ENCODE peak calls at places on chromosomes 11 and 22, in nine cellular contexts. L is GM23248; B is CD4-positive, alpha-beta memory T cell; Q is fibroblast of lung; U is CD8-positive, alpha-beta T cell; G is heart left ventricle; D is HCT116; K is upper lobe of left lung; S is hepatocyte. O is an unnamed sample.

GRCh38 chr22:43181321-43182076 is 5.4 kb downstream of the TTLL12 start:
- DNase-seq in L (no peak), B (no peak), Q (no peak), U (no peak), G (peak; percentile 42), D (no peak), K (peak; percentile 51), S (no peak), O (no peak)

GRCh38 chr11:116984589-116984988 is 113.6 kb downstream of the SIK3 start:
- DNase-seq in L (peak; percentile 95), B (no peak), Q (peak; percentile 98), U (no peak), G (no peak), D (no peak), K (no peak), S (peak; percentile 17), O (no peak)

GRCh38 chr11:62245271-62245753 is 3.3 kb downstream of the SCGB1D2 start:
- DNase-seq in L (peak; percentile 37), B (no peak), Q (peak; percentile 14), U (no peak), G (peak; percentile 55), D (no peak), K (no peak), S (peak; percentile 69), O (no peak)

GRCh38 chr22:35419756-35420155 is 19.8 kb downstream of the MCM5 start:
- DNase-seq in L (no peak), B (no peak), Q (no peak), U (no peak), G (no peak), D (no peak), K (no peak), S (no peak), O (no peak)

GRCh38 chr11:134207538-134208239 is 16.1 kb downstream of the NCAPD3 start:
- DNase-seq in L (peak; percentile 51), B (peak; percentile 58), Q (peak; percentile 21), U (peak; percentile 46), G (no peak), D (no peak), K (peak; percentile 36), S (peak; percentile 31), O (no peak)

GRCh38 chr11:47413908-47414684 is 5.7 kb downstream of the SLC39A13 start:
- DNase-seq in L (peak; percentile 82), B (no peak), Q (peak; percentile 84), U (no peak), G (peak; percentile 81), D (no peak), K (no peak), S (no peak), O (no peak)

GRCh38 chr22:47567126-47567730 is 804.8 kb downstream of the TBC1D22A start:
- DNase-seq in L (no peak), B (no peak), Q (no peak), U (no peak), G (no peak), D (no peak), K (no peak), S (no peak), O (no peak)

GRCh38 chr22:41216984-41217383 is 11.9 kb downstream of the L3MBTL2 start:
- DNase-seq in L (peak; percentile 32), B (no peak), Q (peak; percentile 37), U (no peak), G (no peak), D (no peak), K (peak; percentile 67), S (no peak), O (no peak)

GRCh38 chr11:7571640-7572000 is 57.8 kb downstream of the PPFIBP2 start:
- DNase-seq in L (peak; percentile 83), B (no peak), Q (peak; percentile 75), U (no peak), G (no peak), D (peak; percentile 51), K (peak; percentile 74), S (peak; percentile 89), O (peak; percentile 69)

GRCh38 chr11:125886997-125887372 is 483 bp upstream of the HYLS1 start:
- DNase-seq in L (peak; percentile 72), B (no peak), Q (no peak), U (peak; percentile 23), G (peak; percentile 73), D (no peak), K (peak; percentile 42), S (no peak), O (no peak)

GRCh38 chr22:23847991-23848864 is 9.4 kb upstream of the DERL3 start:
- DNase-seq in L (no peak), B (no peak), Q (no peak), U (no peak), G (peak; percentile 47), D (no peak), K (no peak), S (no peak), O (no peak)

GRCh38 chr11:86484164-86484794 is 109.6 kb downstream of the CCDC81 start:
- DNase-seq in L (peak; percentile 96), B (no peak), Q (peak; percentile 98), U (no peak), G (no peak), D (peak; percentile 31), K (no peak), S (peak; percentile 76), O (no peak)
- H3K4me1 ChIP-seq in L (peaks cover 15% of the 10 kb centered on the region), B (no peaks in the 10 kb centered on the region), Q (peaks cover 16% of the 10 kb centered on the region), U (peaks cover 7% of the 10 kb centered on the region), G (no peaks in the 10 kb centered on the region), D (peaks cover 15% of the 10 kb centered on the region), K (peaks cover 10% of the 10 kb centered on the region), S (peaks cover 11% of the 10 kb centered on the region), O (no peaks in the 10 kb centered on the region)

DNA sequence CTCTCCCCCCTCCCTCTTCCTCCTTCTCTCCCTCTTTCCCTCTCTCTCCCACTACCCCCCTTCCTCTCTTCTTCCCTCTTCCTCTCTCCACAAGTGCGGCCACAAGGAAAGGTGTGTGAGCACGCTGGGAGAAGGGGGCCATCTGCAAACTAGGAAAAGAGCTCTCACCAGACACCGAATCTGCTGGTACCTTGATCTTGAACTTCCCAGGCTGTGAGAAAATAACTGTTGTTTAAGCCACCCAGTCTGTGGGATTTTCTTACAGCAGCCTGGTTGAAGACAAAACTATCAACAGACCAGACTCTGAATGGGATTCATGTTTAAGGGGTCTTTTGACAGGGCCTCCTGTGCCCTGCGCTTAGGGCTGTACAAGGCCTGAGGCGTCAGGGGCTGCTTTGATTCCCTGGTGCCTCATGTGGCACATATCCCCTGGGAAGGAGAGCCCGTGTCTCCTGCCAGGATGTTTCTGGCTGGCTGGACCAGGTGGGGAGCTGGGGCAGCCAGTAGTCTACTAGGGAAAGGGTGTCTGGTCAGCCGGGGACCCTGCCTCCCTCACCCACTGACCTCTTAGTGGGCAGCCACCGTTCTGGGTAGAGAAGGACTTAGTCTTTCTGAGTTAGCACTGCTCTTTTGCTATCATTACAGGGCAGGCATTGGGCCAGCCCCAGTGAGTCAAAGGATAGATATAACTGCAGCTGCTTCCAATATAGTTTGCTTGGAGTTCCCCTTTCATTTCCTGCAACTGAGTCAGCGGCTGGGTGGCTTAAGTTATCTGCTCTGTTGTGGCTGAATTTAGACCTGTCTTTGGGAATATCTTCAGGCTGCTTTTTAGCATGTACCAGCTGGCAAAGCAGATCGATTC is 6.2 kb downstream of the PANX1 start:
- DNase-seq in L (peak; percentile 98), B (no peak), Q (peak; percentile 82), U (no peak), G (peak; percentile 82), D (no peak), K (peak; percentile 58), S (peak; percentile 50), O (no peak)
- H3K4me3 ChIP-seq in L (peak overlapping the region; percentile 65), B (no peak overlapping the region), Q (peak overlapping the region; percentile 44), U (no peak overlapping the region), G (no peak overlapping the region), D (no peak overlapping the region), K (no peak overlapping the region), S (no peak overlapping the region), O (no peak overlapping the region)

GRCh38 chr11:114162719-114163123 is 103.2 kb downstream of the ZBTB16 start:
- DNase-seq in L (peak; percentile 96), B (no peak), Q (peak; percentile 100), U (no peak), G (peak; percentile 86), D (no peak), K (peak; percentile 90), S (peak; percentile 94), O (peak; percentile 93)

GRCh38 chr11:114159320-114159719 is 99.8 kb downstream of the ZBTB16 start:
- DNase-seq in L (no peak), B (no peak), Q (no peak), U (no peak), G (no peak), D (no peak), K (no peak), S (no peak), O (no peak)

GRCh38 chr11:114161486-114162250 is 102.2 kb downstream of the ZBTB16 start:
- DNase-seq in L (no peak), B (no peak), Q (no peak), U (no peak), G (no peak), D (no peak), K (no peak), S (no peak), O (no peak)

GRCh38 chr11:114159802-114160588 is 100.5 kb downstream of the ZBTB16 start:
- DNase-seq in L (peak; percentile 93), B (peak; percentile 97), Q (peak; percentile 99), U (peak; percentile 97), G (peak; percentile 99), D (peak; percentile 68), K (peak; percentile 99), S (peak; percentile 97), O (peak; percentile 99)

GRCh38 chr11:114160884-114161283 is 101.4 kb downstream of the ZBTB16 start:
- DNase-seq in L (no peak), B (no peak), Q (peak; percentile 53), U (no peak), G (no peak), D (no peak), K (no peak), S (no peak), O (no peak)
- H3K27ac ChIP-seq in L (no peak overlapping the region), B (peak overlapping the region; percentile 33), Q (no peak overlapping the region), U (no peak overlapping the region), G (peak overlapping the region; percentile 99), D (no peak overlapping the region), K (peak overlapping the region; percentile 99), S (peak overlapping the region; percentile 95), O (peak overlapping the region; percentile 96)

GRCh38 chr11:65423516-65424199 is 1.1 kb downstream of the NEAT1 start:
- DNase-seq in L (peak; percentile 48), B (peak; percentile 28), Q (peak; percentile 49), U (peak; percentile 37), G (peak; percentile 60), D (no peak), K (peak; percentile 23), S (no peak), O (no peak)
- H3K4me1 ChIP-seq in L (peaks cover 26% of the 10 kb centered on the region), B (peaks cover 50% of the 10 kb centered on the region), Q (peaks cover 19% of the 10 kb centered on the region), U (peaks cover 53% of the 10 kb centered on the region), G (peaks cover 39% of the 10 kb centered on the region), D (peaks cover 98% of the 10 kb centered on the region), K (peaks cover 19% of the 10 kb centered on the region), S (peaks cover 22% of the 10 kb centered on the region), O (peaks cover 4% of the 10 kb centered on the region)

O was measured in breast epithelium.